ENCODE peak calls at places on chromosomes 2 and 18, in six cellular contexts. G is cardiac muscle cell, Y is colonic mucosa, U is HCT116, N is IMR-90, W is tibial artery. B is an unnamed sample.

GRCh38 chr2:66443977-66444855 is 9.3 kb downstream of the MEIS1 start:
- DNase-seq in Y (no peak), W (no peak), N (peak; percentile 74), U (no peak), G (no peak), B (no peak)

GRCh38 chr2:219688560-219689445 is 61.4 kb downstream of the SLC4A3 start:
- DNase-seq in N (peak; percentile 74), W (no peak), U (peak; percentile 76), G (peak; percentile 89), Y (no peak), B (no peak)

GRCh38 chr2:108612514-108613183 is 78.4 kb downstream of the LIMS1 start:
- DNase-seq in U (no peak), G (no peak), N (no peak), W (no peak), Y (no peak), B (no peak)

GRCh38 chr18:36758623-36759022 is 70.2 kb downstream of the TPGS2 start:
- DNase-seq in G (no peak), N (peak; percentile 6), U (no peak), Y (no peak), W (no peak), B (no peak)

GRCh38 chr2:84732897-84733778 is 147.7 kb downstream of the TRABD2A start:
- DNase-seq in N (no peak), U (no peak), G (no peak), W (no peak), Y (no peak), B (no peak)

GRCh38 chr18:28287146-28287545 is 110.2 kb upstream of the CDH2 start:
- DNase-seq in Y (no peak), G (no peak), W (no peak), N (no peak), U (no peak), B (no peak)

GRCh38 chr2:108459441-108459840 is 10.4 kb downstream of the GCC2 start:
- DNase-seq in G (no peak), N (peak; percentile 10), Y (no peak), U (no peak), W (no peak), B (no peak)

GRCh38 chr2:120863173-120863545 is 127.5 kb downstream of the GLI2 start:
- DNase-seq in G (no peak), N (no peak), Y (no peak), W (no peak), U (no peak), B (peak; percentile 16)

GRCh38 chr2:184359379-184359778 is 238.9 kb upstream of the ZNF804A start:
- DNase-seq in N (no peak), Y (no peak), U (no peak), W (no peak), G (no peak), B (no peak)

GRCh38 chr2:205245001-205245400 is 437.3 kb upstream of the NRP2 start:
- DNase-seq in U (no peak), W (no peak), Y (no peak), G (peak; percentile 2), N (no peak), B (no peak)

GRCh38 chr2:230666885-230667712 is 45.5 kb upstream of the CAB39 start:
- DNase-seq in G (peak; percentile 27), U (no peak), Y (no peak), W (no peak), N (peak; percentile 69), B (no peak)

GRCh38 chr2:201768918-201769317 is 11.8 kb downstream of the ALS2 start:
- DNase-seq in G (peak; percentile 25), U (no peak), W (no peak), N (peak; percentile 62), Y (no peak), B (no peak)

GRCh38 chr2:105110295-105110829 is 72.5 kb downstream of the MRPS9 start:
- DNase-seq in U (no peak), Y (no peak), G (no peak), N (no peak), W (no peak), B (no peak)

GRCh38 chr18:22983175-22983574 is 50.0 kb downstream of the RBBP8 start:
- DNase-seq in N (peak; percentile 64), W (no peak), G (peak; percentile 74), U (peak; percentile 24), Y (no peak), B (no peak)

GRCh38 chr2:129810521-129810920 is 168.9 kb upstream of the RAB6C start:
- DNase-seq in N (no peak), W (no peak), U (no peak), Y (no peak), G (no peak), B (no peak)

GRCh38 chr2:61898810-61899209 is 6.7 kb upstream of the COMMD1 start:
- DNase-seq in G (peak; percentile 36), W (no peak), Y (no peak), U (no peak), N (peak; percentile 31), B (no peak)

GRCh38 chr2:26672112-26672817 is 20.3 kb upstream of the KCNK3 start:
- DNase-seq in Y (no peak), W (no peak), G (no peak), N (no peak), U (no peak), B (no peak)

GRCh38 chr2:189726849-189727248 is 35.7 kb downstream of the OSGEPL1 start:
- DNase-seq in Y (no peak), N (no peak), G (no peak), U (no peak), W (no peak), B (no peak)

GRCh38 chr2:189719531-189719930 is 43.1 kb downstream of the OSGEPL1 start:
- DNase-seq in U (no peak), G (peak; percentile 35), N (no peak), W (no peak), Y (no peak), B (no peak)

DNA sequence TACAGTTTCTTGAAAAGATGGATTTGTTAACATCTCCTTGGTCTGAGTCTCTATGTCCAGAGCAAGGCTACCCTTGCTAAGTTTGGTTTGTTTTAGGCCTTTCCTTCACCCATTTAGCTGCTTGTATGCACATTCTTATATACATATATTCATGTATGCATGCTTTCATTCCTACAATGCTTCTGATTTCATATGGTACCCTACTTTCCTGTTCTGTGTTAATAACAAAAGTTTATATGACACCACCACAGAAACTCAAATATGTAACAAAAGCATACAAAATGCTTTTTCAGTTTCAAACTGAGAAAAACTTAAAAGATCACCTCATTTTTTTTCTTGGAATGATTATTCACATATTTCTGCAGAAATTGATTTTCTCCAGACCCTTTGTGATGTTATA is 39.4 kb downstream of the OSGEPL1 start:
- DNase-seq in N (no peak), Y (no peak), W (no peak), U (no peak), G (no peak), B (no peak)
- H3K27ac ChIP-seq in N (no peak overlapping the region), Y (no peak overlapping the region), W (no peak overlapping the region), U (no peak overlapping the region), G (no peak overlapping the region), B (no peak overlapping the region)

GRCh38 chr2:170381678-170382077 is 203.7 kb downstream of the MYO3B start:
- DNase-seq in N (no peak), G (no peak), Y (no peak), W (no peak), U (no peak), B (no peak)

GRCh38 chr2:170375192-170375591 is 197.2 kb downstream of the MYO3B start:
- DNase-seq in W (no peak), Y (no peak), G (no peak), U (no peak), N (no peak), B (no peak)

GRCh38 chr2:170380267-170380666 is 202.3 kb downstream of the MYO3B start:
- DNase-seq in W (no peak), G (no peak), U (no peak), Y (no peak), N (no peak), B (no peak)

GRCh38 chr2:170377469-170378207 is 199.7 kb downstream of the MYO3B start:
- DNase-seq in Y (peak; percentile 27), N (no peak), U (no peak), W (peak; percentile 22), G (no peak), B (no peak)
- TF ChIP-seq CTCF in Y (no peak), N (peak; percentile 27), U (peak; percentile 22), W (no peak), G (no peak), B (no peak)

GRCh38 chr2:191169456-191170300 is 18.9 kb upstream of the STAT4 start:
- DNase-seq in G (no peak), W (no peak), U (no peak), N (no peak), Y (no peak), B (no peak)

GRCh38 chr2:191167766-191168165 is 17.0 kb upstream of the STAT4 start:
- DNase-seq in W (peak; percentile 34), G (peak; percentile 94), U (no peak), N (peak; percentile 67), Y (peak; percentile 59), B (no peak)

GRCh38 chr2:191165190-191165643 is 14.4 kb upstream of the STAT4 start:
- DNase-seq in U (peak; percentile 36), N (peak; percentile 72), W (no peak), G (peak; percentile 76), Y (no peak), B (no peak)

GRCh38 chr2:191166756-191167445 is 16.1 kb upstream of the STAT4 start:
- DNase-seq in Y (no peak), W (no peak), U (no peak), G (no peak), N (no peak), B (no peak)

DNA sequence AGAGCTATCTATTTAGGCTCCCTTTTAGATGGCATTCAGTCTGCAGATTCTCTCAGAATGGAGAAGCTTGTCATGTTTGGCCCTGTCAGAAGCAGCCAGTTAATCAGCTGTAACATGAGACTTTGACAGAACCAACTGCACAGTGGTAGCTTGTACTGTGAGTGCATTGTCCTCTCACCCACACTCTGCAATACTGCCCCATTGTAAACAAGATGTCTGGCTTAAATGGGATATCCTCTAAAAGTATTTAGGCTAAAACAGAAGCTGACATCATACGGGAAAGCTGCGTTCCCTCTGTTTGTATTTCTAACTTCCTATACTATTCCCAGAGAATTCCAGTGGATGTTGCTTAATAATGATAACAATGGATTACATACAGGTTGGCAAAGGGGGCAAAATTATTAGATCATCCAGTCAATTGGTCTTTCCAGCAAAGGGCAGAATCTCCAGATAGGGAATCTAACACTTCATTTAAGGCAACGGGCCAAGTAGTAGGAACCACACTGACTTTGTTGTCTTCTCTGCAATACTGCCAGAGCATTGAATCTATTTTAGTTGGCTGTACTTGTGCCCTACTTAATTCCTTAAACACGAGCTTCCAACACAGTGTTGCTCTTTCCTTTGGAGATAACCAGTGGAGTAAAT is 15.4 kb upstream of the STAT4 start:
- DNase-seq in N (peak; percentile 89), Y (no peak), U (no peak), G (peak; percentile 69), W (no peak), B (no peak)
- H3K27ac ChIP-seq in N (peak overlapping the region; percentile 46), Y (no peak overlapping the region), U (no peak overlapping the region), G (peak overlapping the region; percentile 33), W (no peak overlapping the region), B (no peak overlapping the region)

GRCh38 chr2:218659258-218659987 is at the start of the genes BCS1L and ZNF142:
- DNase-seq in U (peak; percentile 81), G (peak; percentile 88), Y (peak; percentile 98), W (peak; percentile 94), N (peak; percentile 76), B (peak; percentile 96)

GRCh38 chr2:218655751-218656150 is 3.7 kb downstream of the ZNF142 start:
- DNase-seq in U (no peak), Y (no peak), W (no peak), G (no peak), N (no peak), B (no peak)

GRCh38 chr2:218659988-218660358 is 490 bp downstream of the BCS1L start:
- DNase-seq in W (no peak), U (no peak), G (peak; percentile 6), N (no peak), Y (no peak), B (no peak)

GRCh38 chr2:218662377-218662776 is 2.9 kb downstream of the BCS1L start:
- DNase-seq in N (no peak), Y (no peak), W (no peak), U (no peak), G (no peak), B (no peak)

GRCh38 chr2:218658671-218659257 is 659 bp downstream of the ZNF142 start:
- DNase-seq in W (no peak), G (peak; percentile 30), U (peak; percentile 66), Y (peak; percentile 69), N (peak; percentile 38), B (no peak)
- TF ChIP-seq CTCF in W (no peak), G (peak; percentile 48), U (peak; percentile 62), Y (peak; percentile 13), N (peak; percentile 46), B (peak; percentile 8)

B was measured in dorsolateral prefrontal cortex.